ENCODE peak calls at places on chromosomes 7 and 10, in nine cellular contexts. N, Y, Z, Q, W, H, T, S and X are unnamed samples.

GRCh38 chr10:78458983-78459638 is 425.4 kb downstream of the RPS24 start:
- DNase-seq in N (no peak), Y (no peak), Z (no peak), Q (no peak), W (no peak), H (no peak), T (no peak), S (peak; percentile 69), X (peak; percentile 35)

GRCh38 chr10:70578371-70578947 is 24.1 kb downstream of the PRF1 start:
- DNase-seq in N (peak; percentile 72), Y (no peak), Z (no peak), Q (no peak), W (peak; percentile 92), H (no peak), T (peak; percentile 100), S (no peak), X (no peak)

GRCh38 chr7:149838992-149839408 is 825 bp downstream of the ZNF862 start:
- DNase-seq in N (no peak), Y (no peak), Z (peak; percentile 39), Q (no peak), W (no peak), H (no peak), T (no peak), S (no peak), X (no peak)

GRCh38 chr10:101380353-101381017 is 26.5 kb downstream of the BTRC start:
- DNase-seq in N (no peak), Y (no peak), Z (no peak), Q (no peak), W (no peak), H (no peak), T (no peak), S (no peak), X (no peak)

GRCh38 chr7:157234271-157234670 is 95.5 kb downstream of the UBE3C start:
- DNase-seq in N (no peak), Y (no peak), Z (no peak), Q (no peak), W (no peak), H (no peak), T (no peak), S (no peak), X (peak; percentile 29)

GRCh38 chr7:151579642-151580041 is 59.9 kb upstream of the RHEB start:
- DNase-seq in N (no peak), Y (no peak), Z (no peak), Q (no peak), W (no peak), H (no peak), T (no peak), S (no peak), X (no peak)

GRCh38 chr10:110392860-110393732 is 88.4 kb upstream of the SMNDC1 start:
- DNase-seq in N (no peak), Y (no peak), Z (peak; percentile 73), Q (no peak), W (no peak), H (no peak), T (no peak), S (peak; percentile 73), X (peak; percentile 55)

GRCh38 chr7:50321678-50322077 is 17.2 kb downstream of the IKZF1 start:
- DNase-seq in N (no peak), Y (no peak), Z (no peak), Q (no peak), W (no peak), H (no peak), T (no peak), S (no peak), X (no peak)

GRCh38 chr10:101217450-101218281 is 11.6 kb downstream of the LBX1 start:
- DNase-seq in N (no peak), Y (peak; percentile 68), Z (no peak), Q (no peak), W (no peak), H (no peak), T (no peak), S (peak; percentile 76), X (no peak)

GRCh38 chr7:17682586-17682985 is 257.7 kb downstream of the SNX13 start:
- DNase-seq in N (no peak), Y (no peak), Z (no peak), Q (no peak), W (no peak), H (no peak), T (no peak), S (no peak), X (no peak)

GRCh38 chr7:16669581-16669980 is 23.6 kb downstream of the BZW2 start:
- DNase-seq in N (no peak), Y (no peak), Z (no peak), Q (no peak), W (no peak), H (no peak), T (no peak), S (no peak), X (no peak)

GRCh38 chr7:16667355-16667754 is 21.4 kb downstream of the BZW2 start:
- DNase-seq in N (no peak), Y (no peak), Z (no peak), Q (no peak), W (no peak), H (no peak), T (no peak), S (no peak), X (no peak)

GRCh38 chr7:16670021-16670420 is 24.0 kb downstream of the BZW2 start:
- DNase-seq in N (no peak), Y (no peak), Z (no peak), Q (no peak), W (no peak), H (no peak), T (no peak), S (no peak), X (peak; percentile 17)

GRCh38 chr7:16668978-16669377 is 23.0 kb downstream of the BZW2 start:
- DNase-seq in N (no peak), Y (no peak), Z (no peak), Q (no peak), W (no peak), H (no peak), T (no peak), S (no peak), X (no peak)

DNA sequence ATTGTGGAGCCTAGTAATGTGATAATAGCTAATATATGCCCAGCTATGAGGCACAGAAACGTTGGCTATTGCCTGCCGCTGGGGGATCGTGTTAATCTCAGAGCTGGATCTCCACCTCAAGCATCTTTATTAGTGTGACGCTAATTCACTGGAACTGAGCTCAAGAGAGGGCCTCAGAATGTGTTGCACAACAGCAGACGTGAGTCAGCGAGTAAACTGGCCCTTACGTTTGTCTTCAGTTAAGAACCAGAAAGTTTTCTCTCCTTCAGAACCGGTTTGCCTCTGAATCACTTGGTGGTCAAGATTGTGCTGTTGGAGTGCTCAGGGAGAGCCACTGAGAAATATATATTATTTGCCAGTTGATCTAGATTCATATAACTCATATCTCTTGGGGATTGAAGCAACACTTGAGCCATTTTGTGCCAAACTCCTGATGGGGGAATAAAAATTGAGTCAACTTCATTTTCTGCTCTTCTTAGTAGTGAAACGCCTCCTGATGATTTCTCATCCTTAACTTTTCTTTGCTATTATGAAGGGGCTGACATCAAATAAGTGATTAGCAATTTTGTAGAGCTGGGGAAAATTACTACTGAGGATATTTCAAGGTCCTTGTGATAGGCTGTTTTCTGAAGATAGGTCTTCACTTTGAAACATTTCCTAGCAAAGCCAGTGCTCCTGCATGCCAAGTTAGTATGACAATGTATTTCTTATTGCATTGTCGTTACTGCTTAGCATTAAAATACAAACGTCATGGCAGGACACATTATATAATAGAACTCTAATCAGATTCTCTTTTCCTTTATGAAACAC is 22.3 kb downstream of the BZW2 start:
- DNase-seq in N (no peak), Y (no peak), Z (no peak), Q (peak; percentile 71), W (no peak), H (no peak), T (peak; percentile 91), S (peak; percentile 91), X (peak; percentile 100)
- TF ChIP-seq CTCF in N (no peak), Y (no peak), Z (no peak), Q (no peak), W (no peak), H (no peak), T (no peak), S (no peak), X (peak; percentile 17)

GRCh38 chr10:93542358-93542791 is 24.1 kb upstream of the FFAR4 start:
- DNase-seq in N (no peak), Y (peak; percentile 73), Z (peak; percentile 98), Q (peak; percentile 45), W (no peak), H (no peak), T (no peak), S (peak; percentile 79), X (no peak)

GRCh38 chr10:93547522-93547921 is 18.9 kb upstream of the FFAR4 start:
- DNase-seq in N (no peak), Y (no peak), Z (no peak), Q (no peak), W (no peak), H (no peak), T (no peak), S (no peak), X (no peak)

DNA sequence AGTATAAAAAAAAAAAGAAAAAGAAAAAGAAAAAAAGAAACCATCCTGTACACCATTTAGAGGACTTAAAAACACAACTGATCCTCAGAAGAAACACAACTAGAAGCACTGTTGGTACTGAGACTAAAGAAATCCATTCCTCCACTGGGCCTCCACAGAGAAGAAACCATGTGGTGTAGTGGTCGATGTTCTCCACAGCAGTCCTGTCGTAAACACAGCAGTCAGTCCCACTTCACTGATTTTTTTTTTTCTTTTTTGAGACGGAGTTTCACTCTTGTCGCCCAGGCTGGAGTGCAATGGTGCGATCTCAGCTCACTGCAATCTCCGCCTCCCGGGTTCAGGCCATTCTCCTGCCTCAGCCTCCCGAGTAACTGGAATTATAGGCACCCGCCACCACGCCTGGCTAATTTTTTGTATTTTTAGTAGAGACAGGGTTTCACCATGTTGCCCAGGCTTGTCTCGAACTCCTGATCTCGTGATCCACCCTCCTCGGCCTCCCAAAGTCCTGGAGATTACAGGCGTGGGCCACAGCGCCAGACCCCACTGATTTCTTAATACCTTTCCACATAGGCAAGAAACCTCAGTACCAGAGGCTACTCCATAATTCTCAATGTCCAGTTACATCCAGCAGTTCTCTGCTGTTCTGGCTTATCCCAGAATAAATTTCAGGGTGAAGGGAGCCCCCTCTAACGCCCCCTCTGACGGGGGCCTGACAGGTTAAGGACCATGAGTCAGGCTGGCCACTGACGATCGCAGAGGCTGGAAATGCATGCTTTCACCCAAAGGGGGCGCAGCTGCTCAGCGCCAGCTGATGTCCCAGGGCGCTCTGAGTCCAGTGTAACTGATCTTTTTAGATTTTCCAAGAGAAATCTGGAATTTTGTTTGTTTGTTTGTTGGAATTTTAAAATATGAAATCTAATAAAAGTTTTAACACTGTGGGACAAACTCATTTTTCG is 24.8 kb upstream of the FFAR4 start:
- DNase-seq in N (no peak), Y (peak; percentile 63), Z (peak; percentile 84), Q (peak; percentile 39), W (peak; percentile 17), H (no peak), T (peak; percentile 27), S (peak; percentile 80), X (no peak)
- H3K4me3 ChIP-seq in N (no peak overlapping the region), Y (peak overlapping the region; percentile 6), Z (peak overlapping the region; percentile 26), Q (no peak overlapping the region), W (no peak overlapping the region), H (no peak overlapping the region), T (no peak overlapping the region), S (no peak overlapping the region), X (peak overlapping the region; percentile 6)

GRCh38 chr7:143345428-143345900 is 17.0 kb downstream of the FAM131B start:
- DNase-seq in N (peak; percentile 44), Y (peak; percentile 56), Z (peak; percentile 87), Q (peak; percentile 68), W (peak; percentile 41), H (no peak), T (peak; percentile 73), S (peak; percentile 82), X (no peak)
- TF ChIP-seq CTCF in N (peak; percentile 61), Y (no peak), Z (peak; percentile 89), Q (no peak), W (peak; percentile 41), H (peak; percentile 60), T (peak; percentile 72), S (peak; percentile 61), X (peak; percentile 38)

GRCh38 chr7:102169651-102170416 is 116.8 kb upstream of the SH2B2 start:
- DNase-seq in N (no peak), Y (peak; percentile 27), Z (no peak), Q (no peak), W (no peak), H (no peak), T (no peak), S (no peak), X (peak; percentile 5)
- H3K4me3 ChIP-seq in N (no peak overlapping the region), Y (no peak overlapping the region), Z (no peak overlapping the region), Q (no peak overlapping the region), W (no peak overlapping the region), H (no peak overlapping the region), T (no peak overlapping the region), S (no peak overlapping the region), X (no peak overlapping the region)